ENCODE peak calls at places on chromosomes 16 and 17, in four cellular contexts. One of them, this sample, is unnamed.
A peak's percentile ranks its signal among the peaks of the same experiment; 100 is the strongest.

GRCh38 chr17:43477832-43478634 is 5.7 kb upstream of the DHX8 start:
- DNase-seq in CD4-positive, CD25-positive, alpha-beta regulatory T cell: no peak
- DNase-seq in GM23248: peak; percentile 57
- DNase-seq in Peyer's patch: no peak
- DNase-seq in this sample: no peak

GRCh38 chr16:84729716-84730320 is 30.0 kb downstream of the USP10 start:
- DNase-seq in CD4-positive, CD25-positive, alpha-beta regulatory T cell: no peak
- DNase-seq in GM23248: peak; percentile 13
- DNase-seq in Peyer's patch: no peak
- DNase-seq in this sample: no peak

GRCh38 chr16:89352091-89352681 is 134.7 kb downstream of the ZNF778 start:
- DNase-seq in CD4-positive, CD25-positive, alpha-beta regulatory T cell: no peak
- DNase-seq in GM23248: no peak
- DNase-seq in Peyer's patch: no peak
- DNase-seq in this sample: no peak

GRCh38 chr17:49213803-49214202 is 3.3 kb downstream of the ABI3 start:
- DNase-seq in CD4-positive, CD25-positive, alpha-beta regulatory T cell: no peak
- DNase-seq in GM23248: no peak
- DNase-seq in Peyer's patch: no peak
- DNase-seq in this sample: no peak

GRCh38 chr16:22213236-22213635 is 7.2 kb downstream of the EEF2K start:
- DNase-seq in CD4-positive, CD25-positive, alpha-beta regulatory T cell: no peak
- DNase-seq in GM23248: no peak
- DNase-seq in Peyer's patch: no peak
- DNase-seq in this sample: no peak

GRCh38 chr17:58492238-58493121 is 4.3 kb upstream of the HSF5 start:
- DNase-seq in CD4-positive, CD25-positive, alpha-beta regulatory T cell: no peak
- DNase-seq in GM23248: no peak
- DNase-seq in Peyer's patch: no peak
- DNase-seq in this sample: no peak

GRCh38 chr16:23252310-23252709 is 49.8 kb upstream of the SCNN1B start:
- DNase-seq in CD4-positive, CD25-positive, alpha-beta regulatory T cell: no peak
- DNase-seq in GM23248: no peak
- DNase-seq in Peyer's patch: no peak
- DNase-seq in this sample: no peak

GRCh38 chr17:19753661-19754463 is 5.8 kb upstream of the ALDH3A1 start:
- DNase-seq in CD4-positive, CD25-positive, alpha-beta regulatory T cell: no peak
- DNase-seq in GM23248: peak; percentile 64
- DNase-seq in Peyer's patch: no peak
- DNase-seq in this sample: no peak

GRCh38 chr17:34067009-34067408 is 188.1 kb upstream of the CCL2 start:
- DNase-seq in CD4-positive, CD25-positive, alpha-beta regulatory T cell: no peak
- DNase-seq in GM23248: no peak
- DNase-seq in Peyer's patch: no peak
- DNase-seq in this sample: no peak

GRCh38 chr16:15777533-15778203 is 79.2 kb downstream of the MYH11 start:
- DNase-seq in CD4-positive, CD25-positive, alpha-beta regulatory T cell: no peak
- DNase-seq in GM23248: peak; percentile 39
- DNase-seq in Peyer's patch: no peak
- DNase-seq in this sample: peak; percentile 15

GRCh38 chr17:16037636-16038035 is 38.0 kb downstream of the TTC19 start:
- DNase-seq in CD4-positive, CD25-positive, alpha-beta regulatory T cell: no peak
- DNase-seq in GM23248: peak; percentile 57
- DNase-seq in Peyer's patch: no peak
- DNase-seq in this sample: no peak

GRCh38 chr17:61002316-61002736 is 324.7 kb downstream of the BCAS3 start:
- DNase-seq in CD4-positive, CD25-positive, alpha-beta regulatory T cell: peak; percentile 24
- DNase-seq in GM23248: peak; percentile 78
- DNase-seq in Peyer's patch: no peak
- DNase-seq in this sample: peak; percentile 10

GRCh38 chr17:64262125-64262421 is 987 bp downstream of the TEX2 start:
- DNase-seq in CD4-positive, CD25-positive, alpha-beta regulatory T cell: no peak
- DNase-seq in GM23248: no peak
- DNase-seq in Peyer's patch: no peak
- DNase-seq in this sample: no peak

GRCh38 chr17:64259922-64260321 is 3.1 kb downstream of the TEX2 start:
- DNase-seq in CD4-positive, CD25-positive, alpha-beta regulatory T cell: no peak
- DNase-seq in GM23248: peak; percentile 89
- DNase-seq in Peyer's patch: no peak
- DNase-seq in this sample: peak; percentile 58

GRCh38 chr17:64264891-64265290 is 1.8 kb upstream of the TEX2 start:
- DNase-seq in CD4-positive, CD25-positive, alpha-beta regulatory T cell: no peak
- DNase-seq in GM23248: peak; percentile 31
- DNase-seq in Peyer's patch: no peak
- DNase-seq in this sample: no peak

GRCh38 chr17:64261422-64262124 is 1.5 kb downstream of the TEX2 start:
- DNase-seq in CD4-positive, CD25-positive, alpha-beta regulatory T cell: no peak
- DNase-seq in GM23248: no peak
- DNase-seq in Peyer's patch: no peak
- DNase-seq in this sample: no peak

GRCh38 chr17:64262422-64263260 is at the start of gene TEX2:
- DNase-seq in CD4-positive, CD25-positive, alpha-beta regulatory T cell: peak; percentile 67
- DNase-seq in GM23248: peak; percentile 66
- DNase-seq in Peyer's patch: peak; percentile 60
- DNase-seq in this sample: no peak
- H3K27ac ChIP-seq in CD4-positive, CD25-positive, alpha-beta regulatory T cell: peak within 1 kb of the TSS; percentile 79
- H3K27ac ChIP-seq in GM23248: peak within 1 kb of the TSS; percentile 48
- H3K27ac ChIP-seq in Peyer's patch: peak within 1 kb of the TSS; percentile 87
- H3K27ac ChIP-seq in this sample: peak within 1 kb of the TSS; percentile 80

GRCh38 chr16:69448470-69449193 is 24.2 kb downstream of the CYB5B start:
- DNase-seq in CD4-positive, CD25-positive, alpha-beta regulatory T cell: no peak
- DNase-seq in GM23248: peak; percentile 76
- DNase-seq in Peyer's patch: no peak
- DNase-seq in this sample: no peak

GRCh38 chr16:69453936-69454335 is 29.5 kb downstream of the CYB5B start:
- DNase-seq in CD4-positive, CD25-positive, alpha-beta regulatory T cell: no peak
- DNase-seq in GM23248: no peak
- DNase-seq in Peyer's patch: no peak
- DNase-seq in this sample: no peak

DNA sequence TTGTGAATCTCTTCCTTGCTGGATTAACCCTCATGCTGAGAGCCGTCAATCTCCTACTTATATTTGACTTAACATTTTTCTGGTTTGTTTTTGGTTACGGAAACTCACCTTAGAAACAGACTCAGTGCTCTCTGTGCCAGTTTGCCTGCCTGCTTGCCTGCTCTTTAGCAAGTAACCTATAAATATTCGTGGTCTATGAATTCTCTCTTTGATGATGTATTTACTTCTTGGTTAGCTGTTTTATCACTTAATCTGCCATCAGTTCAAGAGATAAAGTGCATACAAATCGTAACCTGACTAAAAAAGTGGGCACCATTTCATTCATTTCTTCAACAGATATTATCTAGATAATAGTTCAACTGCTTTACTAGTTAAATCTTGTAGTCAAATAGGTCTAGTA is 26.7 kb downstream of the CYB5B start:
- DNase-seq in CD4-positive, CD25-positive, alpha-beta regulatory T cell: peak; percentile 31
- DNase-seq in GM23248: no peak
- DNase-seq in Peyer's patch: no peak
- DNase-seq in this sample: no peak
- H3K27ac ChIP-seq in CD4-positive, CD25-positive, alpha-beta regulatory T cell: peak overlapping the region; percentile 68
- H3K27ac ChIP-seq in GM23248: no peak overlapping the region
- H3K27ac ChIP-seq in Peyer's patch: no peak overlapping the region
- H3K27ac ChIP-seq in this sample: no peak overlapping the region

GRCh38 chr16:57892447-57893096 is 78.4 kb downstream of the CNGB1 start:
- DNase-seq in CD4-positive, CD25-positive, alpha-beta regulatory T cell: no peak
- DNase-seq in GM23248: no peak
- DNase-seq in Peyer's patch: no peak
- DNase-seq in this sample: no peak
- H3K27ac ChIP-seq in CD4-positive, CD25-positive, alpha-beta regulatory T cell: no peak overlapping the region
- H3K27ac ChIP-seq in GM23248: no peak overlapping the region
- H3K27ac ChIP-seq in Peyer's patch: peak overlapping the region; percentile 25
- H3K27ac ChIP-seq in this sample: no peak overlapping the region

GRCh38 chr16:2487517-2487842 is 12.6 kb downstream of the TBC1D24 start:
- DNase-seq in CD4-positive, CD25-positive, alpha-beta regulatory T cell: no peak
- DNase-seq in GM23248: peak; percentile 42
- DNase-seq in Peyer's patch: no peak
- DNase-seq in this sample: no peak

GRCh38 chr16:2487903-2488531 is 13.1 kb downstream of the TBC1D24 start:
- DNase-seq in CD4-positive, CD25-positive, alpha-beta regulatory T cell: no peak
- DNase-seq in GM23248: no peak
- DNase-seq in Peyer's patch: no peak
- DNase-seq in this sample: peak; percentile 57

GRCh38 chr16:2484898-2485508 is 10.1 kb downstream of the TBC1D24 start:
- DNase-seq in CD4-positive, CD25-positive, alpha-beta regulatory T cell: no peak
- DNase-seq in GM23248: no peak
- DNase-seq in Peyer's patch: no peak
- DNase-seq in this sample: no peak

GRCh38 chr16:2485811-2486507 is 11.0 kb downstream of the TBC1D24 start:
- DNase-seq in CD4-positive, CD25-positive, alpha-beta regulatory T cell: no peak
- DNase-seq in GM23248: no peak
- DNase-seq in Peyer's patch: no peak
- DNase-seq in this sample: no peak

GRCh38 chr16:2486645-2487516 is 12.0 kb downstream of the TBC1D24 start:
- DNase-seq in CD4-positive, CD25-positive, alpha-beta regulatory T cell: peak; percentile 78
- DNase-seq in GM23248: peak; percentile 40
- DNase-seq in Peyer's patch: peak; percentile 81
- DNase-seq in this sample: peak; percentile 47
- H3K27ac ChIP-seq in CD4-positive, CD25-positive, alpha-beta regulatory T cell: no peak overlapping the region
- H3K27ac ChIP-seq in GM23248: no peak overlapping the region
- H3K27ac ChIP-seq in Peyer's patch: no peak overlapping the region
- H3K27ac ChIP-seq in this sample: no peak overlapping the region

DNA sequence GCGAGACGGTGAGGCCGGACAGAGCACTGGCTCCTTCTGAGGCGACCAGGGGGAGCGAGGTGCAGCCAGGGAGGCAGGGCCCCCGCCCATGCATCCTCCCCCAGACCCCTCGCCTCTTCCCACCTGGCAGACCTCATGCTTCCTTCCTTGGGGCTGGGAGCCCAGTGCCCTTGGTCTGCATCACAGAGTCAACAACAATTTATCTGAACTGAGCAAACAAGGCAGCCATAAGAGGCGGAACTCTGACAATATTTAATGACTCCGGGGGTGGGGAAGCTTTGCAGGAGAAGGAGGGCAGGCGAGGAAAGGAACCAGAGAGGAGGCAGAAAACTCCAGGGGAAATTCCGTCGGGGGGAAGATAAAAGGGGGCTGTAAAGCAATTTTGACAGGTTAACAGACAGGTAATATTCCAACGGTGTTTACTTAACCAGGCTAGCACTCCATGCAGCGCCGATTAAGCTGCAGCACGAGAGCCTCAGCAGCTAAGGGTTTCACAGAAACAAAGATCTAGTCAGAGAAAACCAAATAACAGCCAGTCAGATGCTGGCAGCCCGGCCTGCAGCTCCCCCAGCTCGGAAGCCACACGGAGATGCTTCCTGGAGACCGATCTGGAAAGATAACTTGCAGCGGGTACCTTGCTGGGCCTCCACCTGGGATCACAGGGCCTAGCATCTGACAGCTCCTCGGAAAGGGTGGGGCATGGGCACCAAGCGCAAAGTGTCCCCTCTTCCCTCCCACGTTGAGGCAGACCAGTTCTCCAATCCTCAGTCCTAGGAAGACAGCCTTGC is 398.2 kb downstream of the SOX9 start:
- DNase-seq in CD4-positive, CD25-positive, alpha-beta regulatory T cell: no peak
- DNase-seq in GM23248: no peak
- DNase-seq in Peyer's patch: no peak
- DNase-seq in this sample: no peak
- H3K27ac ChIP-seq in CD4-positive, CD25-positive, alpha-beta regulatory T cell: no peak overlapping the region
- H3K27ac ChIP-seq in GM23248: no peak overlapping the region
- H3K27ac ChIP-seq in Peyer's patch: no peak overlapping the region
- H3K27ac ChIP-seq in this sample: no peak overlapping the region

GRCh38 chr17:29617481-29618271 is 5.0 kb downstream of the CORO6 start:
- DNase-seq in CD4-positive, CD25-positive, alpha-beta regulatory T cell: peak; percentile 84
- DNase-seq in GM23248: peak; percentile 50
- DNase-seq in Peyer's patch: peak; percentile 84
- DNase-seq in this sample: peak; percentile 92
- H3K27ac ChIP-seq in CD4-positive, CD25-positive, alpha-beta regulatory T cell: peak overlapping the region; percentile 70
- H3K27ac ChIP-seq in GM23248: no peak overlapping the region
- H3K27ac ChIP-seq in Peyer's patch: peak overlapping the region; percentile 74
- H3K27ac ChIP-seq in this sample: peak overlapping the region; percentile 61

DNA sequence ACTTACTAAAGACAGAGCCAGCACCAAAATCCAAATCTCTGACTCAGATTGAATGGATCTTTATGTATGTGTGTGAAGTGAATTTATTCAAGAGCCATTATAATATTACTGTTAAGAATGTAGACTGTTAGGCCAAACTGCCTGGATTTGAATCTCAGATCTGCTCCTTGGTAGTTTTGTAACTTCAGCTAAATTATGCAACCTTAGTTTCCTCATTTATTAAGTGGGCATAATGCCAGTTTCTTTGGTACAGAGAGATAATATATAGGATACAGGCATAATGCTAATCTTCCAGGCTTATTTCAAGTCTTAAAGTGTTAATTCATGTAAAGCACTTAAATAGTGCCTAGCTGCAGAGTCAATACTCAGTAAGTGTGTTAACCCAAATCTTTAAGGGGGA is 12.8 kb downstream of the CNEP1R1 start:
- DNase-seq in CD4-positive, CD25-positive, alpha-beta regulatory T cell: no peak
- DNase-seq in GM23248: peak; percentile 35
- DNase-seq in Peyer's patch: no peak
- DNase-seq in this sample: peak; percentile 63
- H3K27ac ChIP-seq in CD4-positive, CD25-positive, alpha-beta regulatory T cell: no peak overlapping the region
- H3K27ac ChIP-seq in GM23248: no peak overlapping the region
- H3K27ac ChIP-seq in Peyer's patch: no peak overlapping the region
- H3K27ac ChIP-seq in this sample: peak overlapping the region; percentile 55

DNA sequence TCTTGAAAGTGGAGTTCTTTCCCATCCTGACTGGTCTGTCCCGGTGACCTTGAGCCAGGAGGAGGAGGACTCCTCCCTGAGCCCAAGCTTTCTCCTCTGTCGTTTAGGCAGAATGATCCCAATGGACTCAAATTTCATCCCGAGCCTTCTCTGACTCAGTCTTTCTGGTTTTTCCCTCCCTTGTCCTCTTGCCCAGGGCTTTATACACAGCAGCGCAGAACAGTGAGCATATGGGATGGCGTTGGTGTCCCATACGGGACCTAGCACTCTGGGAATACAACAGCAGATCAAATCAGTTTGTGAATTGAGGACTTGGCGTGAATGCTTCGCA is 950 bp upstream of the XYLT1 start:
- DNase-seq in CD4-positive, CD25-positive, alpha-beta regulatory T cell: no peak
- DNase-seq in GM23248: peak; percentile 88
- DNase-seq in Peyer's patch: no peak
- DNase-seq in this sample: no peak
- H3K27ac ChIP-seq in CD4-positive, CD25-positive, alpha-beta regulatory T cell: no peak overlapping the region
- H3K27ac ChIP-seq in GM23248: peak overlapping the region; percentile 85
- H3K27ac ChIP-seq in Peyer's patch: no peak overlapping the region
- H3K27ac ChIP-seq in this sample: no peak overlapping the region

GRCh38 chr17:17848311-17848710 is 11.5 kb upstream of the SREBF1 start:
- DNase-seq in CD4-positive, CD25-positive, alpha-beta regulatory T cell: no peak
- DNase-seq in GM23248: no peak
- DNase-seq in Peyer's patch: no peak
- DNase-seq in this sample: no peak

GRCh38 chr17:17849863-17850373 is 13.1 kb upstream of the SREBF1 start:
- DNase-seq in CD4-positive, CD25-positive, alpha-beta regulatory T cell: peak; percentile 63
- DNase-seq in GM23248: peak; percentile 67
- DNase-seq in Peyer's patch: peak; percentile 68
- DNase-seq in this sample: peak; percentile 62

GRCh38 chr17:17851603-17852002 is 14.8 kb upstream of the SREBF1 start:
- DNase-seq in CD4-positive, CD25-positive, alpha-beta regulatory T cell: no peak
- DNase-seq in GM23248: no peak
- DNase-seq in Peyer's patch: no peak
- DNase-seq in this sample: no peak

GRCh38 chr17:17849147-17849820 is 12.5 kb upstream of the SREBF1 start:
- DNase-seq in CD4-positive, CD25-positive, alpha-beta regulatory T cell: peak; percentile 66
- DNase-seq in GM23248: peak; percentile 81
- DNase-seq in Peyer's patch: peak; percentile 80
- DNase-seq in this sample: peak; percentile 72

GRCh38 chr17:17851101-17851500 is 14.3 kb upstream of the SREBF1 start:
- DNase-seq in CD4-positive, CD25-positive, alpha-beta regulatory T cell: no peak
- DNase-seq in GM23248: no peak
- DNase-seq in Peyer's patch: no peak
- DNase-seq in this sample: no peak
- H3K27ac ChIP-seq in CD4-positive, CD25-positive, alpha-beta regulatory T cell: no peak overlapping the region
- H3K27ac ChIP-seq in GM23248: no peak overlapping the region
- H3K27ac ChIP-seq in Peyer's patch: peak overlapping the region; percentile 78
- H3K27ac ChIP-seq in this sample: no peak overlapping the region